ENCODE peak calls at places on chromosomes 11 and 22, in nine cellular contexts. Q is upper lobe of right lung; Z is mammary epithelial cell; C is endothelial cell of umbilical vein; W is HL-60; L is CD4-positive, alpha-beta T cell; F is heart right ventricle; M is psoas muscle; Y is DND-41. G is an unnamed sample. For H3K27me3, the result is how much of the 10 kb centered on the place peaks cover.

GRCh38 chr22:48957311-48957986 is 870.2 kb downstream of the BRD1 start:
- DNase-seq in M (no peak), C (no peak), W (no peak), Q (peak), Z (no peak), L (peak), Y (no peak), F (no peak), G (no peak)

GRCh38 chr22:30327864-30328345 is 1.2 kb upstream of the TBC1D10A start:
- DNase-seq in Q (no peak), F (no peak), L (no peak), W (no peak), Z (peak), C (no peak), M (no peak), Y (no peak), G (no peak)

GRCh38 chr11:114017723-114018122 is 41.8 kb upstream of the ZBTB16 start:
- DNase-seq in L (no peak), Y (no peak), F (no peak), W (no peak), C (no peak), Z (peak), M (no peak), Q (no peak), G (no peak)

GRCh38 chr11:74769058-74769457 is 20.4 kb downstream of the RNF169 start:
- DNase-seq in Z (no peak), Y (no peak), F (no peak), C (no peak), W (no peak), Q (no peak), L (no peak), M (no peak), G (no peak)

GRCh38 chr11:746289-747175 is 732 bp upstream of the TALDO1 start:
- DNase-seq in Z (no peak), Y (peak), L (peak), C (no peak), Q (no peak), F (no peak), W (no peak), M (no peak), G (no peak)

GRCh38 chr11:87820026-87820425 is 355.2 kb downstream of the RAB38 start:
- DNase-seq in F (no peak), M (no peak), W (no peak), Q (no peak), L (no peak), C (no peak), Z (no peak), Y (no peak), G (no peak)

GRCh38 chr11:30172872-30173271 is 57.9 kb upstream of the FSHB start:
- DNase-seq in Q (no peak), W (no peak), Y (no peak), C (no peak), M (no peak), L (no peak), F (no peak), Z (no peak), G (no peak)

GRCh38 chr22:22214819-22215329 is 29.7 kb upstream of the VPREB1 start:
- DNase-seq in Q (no peak), F (no peak), L (no peak), Z (no peak), M (no peak), C (no peak), Y (no peak), W (no peak), G (no peak)

GRCh38 chr11:69599502-69599901 is 41.5 kb upstream of the CCND1 start:
- DNase-seq in F (no peak), C (no peak), Z (no peak), L (no peak), Q (no peak), W (no peak), M (no peak), Y (no peak), G (no peak)

GRCh38 chr11:69361466-69361865 is 67.5 kb downstream of the MYEOV start:
- DNase-seq in Y (no peak), W (no peak), C (no peak), L (no peak), Z (no peak), M (no peak), F (no peak), Q (no peak), G (no peak)

GRCh38 chr11:107651672-107652071 is 60.2 kb downstream of the SLN start:
- DNase-seq in F (no peak), Z (no peak), L (no peak), Y (no peak), Q (no peak), M (no peak), C (no peak), W (no peak), G (no peak)

GRCh38 chr11:60937811-60938210 is 13.6 kb downstream of the TMEM132A start:
- DNase-seq in C (no peak), Q (peak), W (no peak), Y (no peak), Z (no peak), F (no peak), L (no peak), M (no peak), G (no peak)

GRCh38 chr11:74123008-74123448 is 47.8 kb downstream of the C2CD3 start:
- DNase-seq in L (no peak), M (no peak), W (no peak), C (no peak), Q (no peak), F (no peak), Z (no peak), Y (no peak), G (no peak)

GRCh38 chr22:21642584-21643448 is 714 bp downstream of the SDF2L1 start:
- DNase-seq in Q (peak), W (no peak), L (peak), Y (peak), M (peak), F (peak), C (peak), Z (peak), G (no peak)

GRCh38 chr22:41561335-41561734 is 525 bp downstream of the CSDC2 start:
- DNase-seq in Q (no peak), Y (no peak), L (no peak), M (no peak), F (no peak), C (no peak), Z (no peak), W (no peak), G (no peak)
- H3K27ac ChIP-seq in Q (peak), Y (no peak), L (no peak), M (no peak), F (peak), C (no peak), Z (no peak), W (no peak), G (peak)

DNA sequence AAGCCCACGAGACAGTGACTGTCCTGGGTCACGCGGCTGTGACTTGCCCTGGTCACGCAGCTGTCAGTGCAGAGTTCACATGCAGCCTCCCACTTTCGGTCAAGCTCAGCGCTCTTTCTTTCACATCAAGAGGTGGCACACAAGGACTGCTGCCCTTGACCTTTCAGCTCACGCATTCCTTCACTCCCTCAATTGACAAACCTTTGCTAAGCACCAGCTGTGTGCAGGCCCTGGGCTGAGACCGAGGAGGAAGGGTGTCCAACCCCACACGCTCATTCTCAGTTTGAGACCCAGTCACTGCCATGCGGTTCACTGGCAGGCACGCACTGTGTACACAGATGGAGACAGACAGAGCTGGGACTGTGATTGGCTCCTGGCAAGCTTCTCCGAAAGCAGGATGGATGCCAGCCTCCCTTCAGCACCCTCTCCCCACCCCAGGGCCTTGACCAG is 70.3 kb downstream of the SCUBE1 start:
- DNase-seq in L (no peak), W (no peak), Z (no peak), C (no peak), Y (no peak), Q (no peak), M (no peak), F (no peak), G (no peak)
- TF ChIP-seq CTCF in L (no peak), W (no peak), Z (no peak), C (no peak), Y (no peak), Q (no peak), M (no peak), F (no peak), G (no peak)

GRCh38 chr11:119537641-119538253 is 114.8 kb upstream of the THY1 start:
- DNase-seq in M (no peak), Q (peak), C (no peak), Y (no peak), W (no peak), Z (no peak), L (no peak), F (no peak), G (no peak)
- H3K27me3 ChIP-seq in M (under half), Q (under half), C (under half), Y (under half), W (under half), Z (under half), L (under half), F (under half), G (under half)

GRCh38 chr11:13269775-13270174 is 7.8 kb upstream of the BMAL1 start:
- DNase-seq in Z (peak), Q (no peak), F (no peak), Y (no peak), L (no peak), W (no peak), M (no peak), C (no peak), G (no peak)

GRCh38 chr11:13271060-13271693 is 6.4 kb upstream of the BMAL1 start:
- DNase-seq in F (no peak), M (no peak), Y (no peak), Z (peak), C (no peak), L (no peak), W (no peak), Q (no peak), G (no peak)

DNA sequence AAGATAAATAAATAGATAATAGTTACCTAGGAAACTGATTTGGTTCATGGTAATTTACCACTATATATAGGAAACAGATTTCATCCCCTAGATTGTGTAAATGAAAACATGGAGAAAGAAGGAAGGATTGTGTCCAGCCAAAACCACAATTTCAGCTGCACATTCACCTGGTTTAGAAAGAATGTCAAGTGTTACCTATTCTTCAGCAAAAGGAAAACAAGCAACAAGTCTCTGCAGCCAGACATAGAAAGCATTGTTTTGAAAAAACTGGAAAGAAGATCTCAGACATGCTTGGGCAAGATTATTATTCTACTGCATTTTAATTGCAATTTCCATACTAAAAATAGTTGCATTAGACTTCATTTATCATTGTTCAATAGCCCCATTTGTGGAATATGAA is 8.8 kb upstream of the BMAL1 start:
- DNase-seq in W (no peak), C (no peak), Q (no peak), Z (peak), L (no peak), F (no peak), Y (no peak), M (no peak), G (no peak)
- H3K27ac ChIP-seq in W (no peak), C (no peak), Q (no peak), Z (peak), L (no peak), F (no peak), Y (no peak), M (no peak), G (no peak)

GRCh38 chr11:62373464-62374110 is 36.3 kb downstream of the ASRGL1 start:
- DNase-seq in Z (no peak), M (no peak), L (no peak), W (no peak), Q (no peak), Y (no peak), C (no peak), F (no peak), G (no peak)
- TF ChIP-seq CTCF in Z (no peak), M (no peak), L (no peak), W (no peak), Q (no peak), Y (no peak), C (no peak), F (no peak), G (no peak)

G was measured in thoracic aorta.